ENCODE peak calls at places on chromosome 12, in six cellular contexts. B, H, U, K, V and L are unnamed samples.

GRCh38 chr12:30997685-30998440 is 71.3 kb downstream of the TSPAN11 start:
- DNase-seq in U (no peak), K (no peak), H (no peak), B (no peak), V (peak), L (no peak)

GRCh38 chr12:40158592-40159111 is 52.8 kb upstream of the SLC2A13 start:
- DNase-seq in V (no peak), B (no peak), K (no peak), U (no peak), H (no peak), L (no peak)

GRCh38 chr12:46965880-46966279 is 113.5 kb upstream of the PCED1B start:
- DNase-seq in H (no peak), U (peak), K (no peak), V (no peak), B (no peak), L (no peak)

GRCh38 chr12:99558113-99558512 is 89.4 kb upstream of the GARIN6 start:
- DNase-seq in U (no peak), B (no peak), V (no peak), K (no peak), H (no peak), L (no peak)

GRCh38 chr12:24960222-24960855 is 11.4 kb upstream of the BCAT1 start:
- DNase-seq in K (peak), V (peak), B (no peak), U (no peak), H (peak), L (no peak)

GRCh38 chr12:103501447-103501846 is 5.7 kb upstream of the C12orf42 start:
- DNase-seq in U (no peak), V (no peak), K (no peak), H (no peak), B (no peak), L (no peak)

GRCh38 chr12:713281-713875 is 39.0 kb upstream of the WNK1 start:
- DNase-seq in K (no peak), U (no peak), B (no peak), V (no peak), H (no peak), L (no peak)

GRCh38 chr12:121964813-121965643 is 46.6 kb downstream of the CFAP251 start:
- DNase-seq in B (no peak), U (no peak), K (no peak), V (no peak), H (peak), L (no peak)

GRCh38 chr12:89189448-89189847 is 162.9 kb downstream of the DUSP6 start:
- DNase-seq in B (no peak), V (no peak), U (no peak), H (no peak), K (no peak), L (no peak)

GRCh38 chr12:116604883-116605641 is 45.9 kb downstream of the MAP1LC3B2 start:
- DNase-seq in B (no peak), H (no peak), U (no peak), K (no peak), V (no peak), L (no peak)

GRCh38 chr12:45216297-45216982 is 545 bp downstream of the ANO6 start:
- DNase-seq in B (peak), U (peak), V (peak), H (peak), K (no peak), L (no peak)

GRCh38 chr12:1776139-1776975 is 44.0 kb upstream of the LRTM2 start:
- DNase-seq in V (no peak), K (no peak), H (peak), U (no peak), B (no peak), L (no peak)

GRCh38 chr12:119338593-119339363 is 4.2 kb downstream of the CCDC60 start:
- DNase-seq in U (no peak), B (no peak), H (no peak), K (no peak), V (no peak), L (no peak)

GRCh38 chr12:989751-990278 is 1.2 kb upstream of the ERC1 start:
- DNase-seq in B (no peak), K (no peak), H (peak), U (peak), V (peak), L (no peak)

GRCh38 chr12:85405781-85406522 is 125.9 kb downstream of the ALX1 start:
- DNase-seq in U (no peak), B (no peak), K (no peak), V (no peak), H (peak), L (peak)

DNA sequence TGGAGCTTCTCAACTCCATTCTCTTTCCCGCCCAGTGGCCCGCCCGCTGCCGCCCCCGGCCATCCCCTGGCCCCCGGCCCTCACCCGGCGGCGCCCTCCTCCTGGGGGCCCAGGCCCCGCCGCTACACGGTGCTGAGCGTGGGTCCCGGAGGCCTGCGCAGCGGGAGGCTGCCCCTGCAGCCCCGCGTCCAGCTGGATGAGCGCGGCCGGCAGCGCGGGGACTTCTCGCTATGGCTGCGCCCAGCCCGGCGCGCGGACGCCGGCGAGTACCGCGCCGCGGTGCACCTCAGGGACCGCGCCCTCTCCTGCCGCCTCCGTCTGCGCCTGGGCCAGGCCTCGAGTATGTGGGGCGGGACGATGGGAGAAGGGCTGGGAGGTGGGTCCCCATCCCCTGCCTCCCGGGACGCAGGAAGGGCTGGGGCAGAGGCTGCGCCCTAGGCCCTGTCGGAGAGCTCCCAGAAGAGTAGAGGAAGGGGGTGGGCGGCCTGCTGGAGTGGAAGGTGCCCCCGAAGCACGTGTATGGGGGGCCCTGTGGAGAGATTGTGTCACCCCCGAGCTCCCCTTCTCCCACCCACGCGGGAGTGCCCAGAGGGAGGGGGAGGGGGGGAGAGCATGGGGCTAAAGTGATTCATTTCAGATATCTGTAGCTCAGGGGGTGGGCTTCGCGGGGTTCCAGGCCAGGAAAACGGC is 1.5 kb downstream of the LAG3 start:
- DNase-seq in H (no peak), V (no peak), B (no peak), U (no peak), K (no peak), L (no peak)
- H3K27ac ChIP-seq in H (no peak), V (no peak), B (no peak), U (no peak), K (no peak), L (no peak)

GRCh38 chr12:11622774-11623375 is 26.6 kb upstream of the ETV6 start:
- DNase-seq in V (no peak), U (no peak), H (no peak), B (no peak), K (no peak), L (no peak)
- H3K27ac ChIP-seq in V (no peak), U (no peak), H (no peak), B (no peak), K (no peak), L (no peak)

DNA sequence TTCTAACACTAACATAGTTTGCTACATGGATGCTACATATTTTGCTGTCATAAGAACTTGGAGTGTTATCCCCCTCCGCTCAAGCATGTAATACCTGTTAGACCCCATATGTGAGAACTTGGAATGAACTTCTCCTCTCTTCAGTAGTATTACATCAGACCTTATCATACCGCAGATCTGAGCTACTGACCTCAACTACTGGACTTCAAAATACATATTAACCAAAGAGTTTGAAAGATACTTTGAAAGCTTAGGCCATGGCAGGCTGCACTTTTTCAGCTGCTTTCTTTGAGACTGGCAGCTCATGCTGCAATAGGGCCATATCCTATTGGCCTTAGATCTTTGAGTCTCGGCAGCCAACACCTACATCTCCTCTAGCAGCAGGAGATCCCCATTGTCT is 74.8 kb downstream of the EEA1 start:
- DNase-seq in K (no peak), H (no peak), U (no peak), V (peak), B (no peak), L (no peak)
- H3K27ac ChIP-seq in K (no peak), H (no peak), U (no peak), V (peak), B (no peak), L (no peak)

GRCh38 chr12:49025463-49025862 is 6.9 kb upstream of the PRKAG1 start:
- DNase-seq in K (no peak), B (no peak), U (no peak), H (no peak), V (no peak), L (no peak)
- H3K27ac ChIP-seq in K (no peak), B (no peak), U (no peak), H (no peak), V (no peak), L (no peak)